ENCODE peak calls at places on chromosomes 5 and 9, in four cellular contexts. S is iPS-NIHi11, H is NCI-H748 treated with DMSO at 0.1 percent for 48 hours, G is uterus. X is an unnamed sample.
A peak's percentile ranks its signal among the peaks of the same experiment; 100 is the strongest.

GRCh38 chr5:115599502-115599901 is 2.8 kb downstream of the TICAM2 start:
- DNase-seq in S (no peak), H (no peak), G (no peak), X (no peak)

GRCh38 chr5:96247097-96247675 is 185.9 kb downstream of the PCSK1 start:
- DNase-seq in S (no peak), H (no peak), G (no peak), X (no peak)

GRCh38 chr5:124053340-124053739 is 541.4 kb downstream of the CSNK1G3 start:
- DNase-seq in S (no peak), H (no peak), G (no peak), X (no peak)

GRCh38 chr5:143837306-143837848 is 25.4 kb downstream of the HMHB1 start:
- DNase-seq in S (no peak), H (peak; percentile 89), G (no peak), X (no peak)

GRCh38 chr5:95241635-95242034 is 43.3 kb downstream of the MCTP1 start:
- DNase-seq in S (no peak), H (no peak), G (no peak), X (no peak)

GRCh38 chr5:7869474-7870136 is 657 bp downstream of the MTRR start:
- DNase-seq in S (peak; percentile 19), H (peak; percentile 22), G (no peak), X (peak; percentile 36)

GRCh38 chr5:55234171-55234700 is 828 bp upstream of the CCNO start:
- DNase-seq in S (peak; percentile 33), H (peak; percentile 63), G (no peak), X (no peak)

GRCh38 chr9:69516353-69517322 is 155.5 kb downstream of the APBA1 start:
- DNase-seq in S (no peak), H (no peak), G (no peak), X (no peak)

GRCh38 chr9:119868694-119869093 is 499.5 kb upstream of the BRINP1 start:
- DNase-seq in S (no peak), H (peak; percentile 87), G (no peak), X (no peak)

GRCh38 chr5:176948458-176948857 is 49.3 kb upstream of the HK3 start:
- DNase-seq in S (no peak), H (no peak), G (no peak), X (no peak)

GRCh38 chr9:36725777-36726356 is 153.2 kb downstream of the MELK start:
- DNase-seq in S (peak; percentile 67), H (no peak), G (no peak), X (no peak)

GRCh38 chr5:78930742-78931141 is 54.4 kb downstream of the ARSB start:
- DNase-seq in S (peak; percentile 16), H (no peak), G (no peak), X (no peak)

GRCh38 chr9:690517-691111 is 150.9 kb upstream of the DMRT1 start:
- DNase-seq in S (no peak), H (no peak), G (no peak), X (no peak)

GRCh38 chr5:96968074-96968473 is 32.2 kb downstream of the LNPEP start:
- DNase-seq in S (no peak), H (no peak), G (no peak), X (no peak)

GRCh38 chr5:17290620-17290974 is 73.2 kb downstream of the BASP1 start:
- DNase-seq in S (no peak), H (no peak), G (no peak), X (no peak)

GRCh38 chr5:40442346-40442745 is 237.4 kb upstream of the PTGER4 start:
- DNase-seq in S (no peak), H (no peak), G (no peak), X (no peak)

GRCh38 chr9:38700695-38701094 is 19.2 kb downstream of the FAM240B start:
- DNase-seq in S (no peak), H (no peak), G (no peak), X (no peak)

GRCh38 chr9:71863652-71864051 is 47.3 kb downstream of the ABHD17B start:
- DNase-seq in S (no peak), H (no peak), G (no peak), X (no peak)

GRCh38 chr5:140926211-140926902 is at the start of gene PCDHAC1:
- DNase-seq in S (peak; percentile 93), H (peak; percentile 83), G (peak; percentile 74), X (no peak)

GRCh38 chr5:110807174-110807573 is 68.4 kb downstream of the SLC25A46 start:
- DNase-seq in S (no peak), H (no peak), G (no peak), X (no peak)

GRCh38 chr5:135323227-135323626 is 75.8 kb downstream of the MACROH2A1 start:
- DNase-seq in S (no peak), H (no peak), G (no peak), X (no peak)

GRCh38 chr9:136327313-136327971 is at the start of gene GPSM1:
- DNase-seq in S (peak; percentile 89), H (no peak), G (no peak), X (no peak)

GRCh38 chr9:114497727-114498382 is 7.4 kb downstream of the WHRN start:
- DNase-seq in S (no peak), H (no peak), G (no peak), X (no peak)

GRCh38 chr5:6377582-6378127 is 692 bp downstream of the MED10 start:
- DNase-seq in S (no peak), H (no peak), G (no peak), X (no peak)

GRCh38 chr9:34991833-34992375 is 2.4 kb downstream of the DNAJB5 start:
- DNase-seq in S (peak; percentile 66), H (no peak), G (peak; percentile 58), X (no peak)

GRCh38 chr9:114908796-114909448 is 21.5 kb downstream of the TNFSF8 start:
- DNase-seq in S (no peak), H (no peak), G (no peak), X (peak; percentile 5)

GRCh38 chr9:120767451-120767850 is 25.8 kb downstream of the FBXW2 start:
- DNase-seq in S (no peak), H (no peak), G (no peak), X (no peak)

GRCh38 chr9:69671904-69672827 is at the start of gene APBA1:
- DNase-seq in S (peak; percentile 69), H (peak; percentile 38), G (peak; percentile 62), X (no peak)